ENCODE peak calls at places on chromosome 13, in nine cellular contexts. One of them, this sample, is unnamed.

GRCh38 chr13:98664047-98664446 is 87.1 kb upstream of the STK24 start:
- DNase-seq in activated effector memory CD4-positive, alpha-beta T cell treated with Interleukin-2 at 50 U/mL for 16 hours: no peak
- DNase-seq in activated CD4-positive, alpha-beta T cell treated with anti-CD3 and anti-CD28 coated beads for 36 hours: peak; percentile 88
- DNase-seq in NCI-H460: peak; percentile 1
- DNase-seq in lower lobe of right lung: no peak
- DNase-seq in nephron progenitor cell: no peak
- DNase-seq in WTC11: no peak
- DNase-seq in pons: no peak
- DNase-seq in mesendoderm: peak; percentile 24
- DNase-seq in this sample: no peak

GRCh38 chr13:75963318-75963717 is 327.2 kb downstream of the LMO7 start:
- DNase-seq in nephron progenitor cell: no peak
- DNase-seq in lower lobe of right lung: no peak
- DNase-seq in WTC11: no peak
- DNase-seq in NCI-H460: no peak
- DNase-seq in pons: peak; percentile 4
- DNase-seq in mesendoderm: peak; percentile 19
- DNase-seq in activated CD4-positive, alpha-beta T cell treated with anti-CD3 and anti-CD28 coated beads for 36 hours: no peak
- DNase-seq in activated effector memory CD4-positive, alpha-beta T cell treated with Interleukin-2 at 50 U/mL for 16 hours: no peak
- DNase-seq in this sample: no peak

GRCh38 chr13:86318424-86318823 is 519.2 kb upstream of the SLITRK6 start:
- DNase-seq in activated CD4-positive, alpha-beta T cell treated with anti-CD3 and anti-CD28 coated beads for 36 hours: no peak
- DNase-seq in pons: no peak
- DNase-seq in lower lobe of right lung: no peak
- DNase-seq in activated effector memory CD4-positive, alpha-beta T cell treated with Interleukin-2 at 50 U/mL for 16 hours: no peak
- DNase-seq in mesendoderm: no peak
- DNase-seq in NCI-H460: no peak
- DNase-seq in WTC11: no peak
- DNase-seq in nephron progenitor cell: no peak
- DNase-seq in this sample: no peak

GRCh38 chr13:112951674-112952371 is 17.2 kb upstream of the MCF2L start:
- DNase-seq in mesendoderm: no peak
- DNase-seq in pons: no peak
- DNase-seq in WTC11: no peak
- DNase-seq in activated effector memory CD4-positive, alpha-beta T cell treated with Interleukin-2 at 50 U/mL for 16 hours: no peak
- DNase-seq in nephron progenitor cell: no peak
- DNase-seq in NCI-H460: no peak
- DNase-seq in lower lobe of right lung: no peak
- DNase-seq in activated CD4-positive, alpha-beta T cell treated with anti-CD3 and anti-CD28 coated beads for 36 hours: no peak
- DNase-seq in this sample: no peak

GRCh38 chr13:97921146-97921776 is 32.2 kb upstream of the IPO5 start:
- DNase-seq in NCI-H460: no peak
- DNase-seq in pons: no peak
- DNase-seq in activated CD4-positive, alpha-beta T cell treated with anti-CD3 and anti-CD28 coated beads for 36 hours: no peak
- DNase-seq in nephron progenitor cell: no peak
- DNase-seq in lower lobe of right lung: no peak
- DNase-seq in mesendoderm: no peak
- DNase-seq in WTC11: no peak
- DNase-seq in activated effector memory CD4-positive, alpha-beta T cell treated with Interleukin-2 at 50 U/mL for 16 hours: no peak
- DNase-seq in this sample: no peak

GRCh38 chr13:73366241-73366640 is 307.4 kb downstream of the KLF5 start:
- DNase-seq in WTC11: no peak
- DNase-seq in NCI-H460: no peak
- DNase-seq in pons: no peak
- DNase-seq in activated effector memory CD4-positive, alpha-beta T cell treated with Interleukin-2 at 50 U/mL for 16 hours: no peak
- DNase-seq in lower lobe of right lung: no peak
- DNase-seq in nephron progenitor cell: no peak
- DNase-seq in activated CD4-positive, alpha-beta T cell treated with anti-CD3 and anti-CD28 coated beads for 36 hours: no peak
- DNase-seq in mesendoderm: no peak
- DNase-seq in this sample: no peak

GRCh38 chr13:109778102-109778542 is 8.3 kb downstream of the IRS2 start:
- DNase-seq in WTC11: no peak
- DNase-seq in lower lobe of right lung: no peak
- DNase-seq in activated CD4-positive, alpha-beta T cell treated with anti-CD3 and anti-CD28 coated beads for 36 hours: peak; percentile 20
- DNase-seq in activated effector memory CD4-positive, alpha-beta T cell treated with Interleukin-2 at 50 U/mL for 16 hours: no peak
- DNase-seq in pons: peak; percentile 52
- DNase-seq in mesendoderm: peak; percentile 29
- DNase-seq in nephron progenitor cell: no peak
- DNase-seq in NCI-H460: no peak
- DNase-seq in this sample: no peak

GRCh38 chr13:79211377-79211776 is 194.7 kb downstream of the RBM26 start:
- DNase-seq in pons: no peak
- DNase-seq in NCI-H460: no peak
- DNase-seq in lower lobe of right lung: no peak
- DNase-seq in activated CD4-positive, alpha-beta T cell treated with anti-CD3 and anti-CD28 coated beads for 36 hours: no peak
- DNase-seq in activated effector memory CD4-positive, alpha-beta T cell treated with Interleukin-2 at 50 U/mL for 16 hours: no peak
- DNase-seq in WTC11: no peak
- DNase-seq in mesendoderm: no peak
- DNase-seq in nephron progenitor cell: no peak
- DNase-seq in this sample: no peak

GRCh38 chr13:77810430-77810829 is 108.2 kb downstream of the EDNRB start:
- DNase-seq in pons: peak; percentile 45
- DNase-seq in activated effector memory CD4-positive, alpha-beta T cell treated with Interleukin-2 at 50 U/mL for 16 hours: no peak
- DNase-seq in lower lobe of right lung: no peak
- DNase-seq in WTC11: no peak
- DNase-seq in activated CD4-positive, alpha-beta T cell treated with anti-CD3 and anti-CD28 coated beads for 36 hours: peak; percentile 6
- DNase-seq in mesendoderm: peak; percentile 45
- DNase-seq in NCI-H460: peak; percentile 22
- DNase-seq in nephron progenitor cell: no peak
- DNase-seq in this sample: no peak

GRCh38 chr13:111861766-111862366 is 205.1 kb upstream of the SOX1 start:
- DNase-seq in activated CD4-positive, alpha-beta T cell treated with anti-CD3 and anti-CD28 coated beads for 36 hours: no peak
- DNase-seq in mesendoderm: no peak
- DNase-seq in WTC11: no peak
- DNase-seq in pons: no peak
- DNase-seq in nephron progenitor cell: no peak
- DNase-seq in lower lobe of right lung: no peak
- DNase-seq in NCI-H460: no peak
- DNase-seq in activated effector memory CD4-positive, alpha-beta T cell treated with Interleukin-2 at 50 U/mL for 16 hours: no peak
- DNase-seq in this sample: no peak

GRCh38 chr13:39530996-39531395 is 72.0 kb downstream of the LHFPL6 start:
- DNase-seq in activated CD4-positive, alpha-beta T cell treated with anti-CD3 and anti-CD28 coated beads for 36 hours: no peak
- DNase-seq in pons: no peak
- DNase-seq in NCI-H460: no peak
- DNase-seq in WTC11: no peak
- DNase-seq in lower lobe of right lung: no peak
- DNase-seq in mesendoderm: no peak
- DNase-seq in nephron progenitor cell: no peak
- DNase-seq in activated effector memory CD4-positive, alpha-beta T cell treated with Interleukin-2 at 50 U/mL for 16 hours: no peak
- DNase-seq in this sample: no peak

GRCh38 chr13:34201050-34201913 is 383.3 kb downstream of the RFC3 start:
- DNase-seq in NCI-H460: no peak
- DNase-seq in WTC11: no peak
- DNase-seq in activated CD4-positive, alpha-beta T cell treated with anti-CD3 and anti-CD28 coated beads for 36 hours: no peak
- DNase-seq in nephron progenitor cell: no peak
- DNase-seq in lower lobe of right lung: no peak
- DNase-seq in activated effector memory CD4-positive, alpha-beta T cell treated with Interleukin-2 at 50 U/mL for 16 hours: no peak
- DNase-seq in pons: no peak
- DNase-seq in mesendoderm: no peak
- DNase-seq in this sample: no peak

GRCh38 chr13:37134411-37135041 is 29.1 kb upstream of the CSNK1A1L start:
- DNase-seq in mesendoderm: peak; percentile 70
- DNase-seq in lower lobe of right lung: no peak
- DNase-seq in nephron progenitor cell: peak; percentile 13
- DNase-seq in NCI-H460: no peak
- DNase-seq in WTC11: no peak
- DNase-seq in activated CD4-positive, alpha-beta T cell treated with anti-CD3 and anti-CD28 coated beads for 36 hours: no peak
- DNase-seq in activated effector memory CD4-positive, alpha-beta T cell treated with Interleukin-2 at 50 U/mL for 16 hours: no peak
- DNase-seq in pons: no peak
- DNase-seq in this sample: no peak

GRCh38 chr13:46523972-46524737 is 28.8 kb upstream of the LRCH1 start:
- DNase-seq in lower lobe of right lung: no peak
- DNase-seq in activated CD4-positive, alpha-beta T cell treated with anti-CD3 and anti-CD28 coated beads for 36 hours: no peak
- DNase-seq in nephron progenitor cell: no peak
- DNase-seq in NCI-H460: no peak
- DNase-seq in mesendoderm: no peak
- DNase-seq in activated effector memory CD4-positive, alpha-beta T cell treated with Interleukin-2 at 50 U/mL for 16 hours: no peak
- DNase-seq in WTC11: no peak
- DNase-seq in pons: peak; percentile 72
- DNase-seq in this sample: no peak

GRCh38 chr13:29182216-29182615 is 362.1 kb downstream of the MTUS2 start:
- DNase-seq in activated CD4-positive, alpha-beta T cell treated with anti-CD3 and anti-CD28 coated beads for 36 hours: no peak
- DNase-seq in mesendoderm: no peak
- DNase-seq in activated effector memory CD4-positive, alpha-beta T cell treated with Interleukin-2 at 50 U/mL for 16 hours: no peak
- DNase-seq in lower lobe of right lung: no peak
- DNase-seq in WTC11: no peak
- DNase-seq in NCI-H460: no peak
- DNase-seq in pons: no peak
- DNase-seq in nephron progenitor cell: no peak
- DNase-seq in this sample: no peak

GRCh38 chr13:109647046-109647445 is 139.3 kb downstream of the IRS2 start:
- DNase-seq in pons: no peak
- DNase-seq in mesendoderm: no peak
- DNase-seq in NCI-H460: peak; percentile 94
- DNase-seq in lower lobe of right lung: no peak
- DNase-seq in activated effector memory CD4-positive, alpha-beta T cell treated with Interleukin-2 at 50 U/mL for 16 hours: no peak
- DNase-seq in nephron progenitor cell: no peak
- DNase-seq in activated CD4-positive, alpha-beta T cell treated with anti-CD3 and anti-CD28 coated beads for 36 hours: no peak
- DNase-seq in WTC11: no peak
- DNase-seq in this sample: no peak

GRCh38 chr13:113934576-113934975 is 39.3 kb downstream of the C13orf46 start:
- DNase-seq in pons: no peak
- DNase-seq in mesendoderm: no peak
- DNase-seq in NCI-H460: no peak
- DNase-seq in activated CD4-positive, alpha-beta T cell treated with anti-CD3 and anti-CD28 coated beads for 36 hours: no peak
- DNase-seq in lower lobe of right lung: no peak
- DNase-seq in nephron progenitor cell: no peak
- DNase-seq in activated effector memory CD4-positive, alpha-beta T cell treated with Interleukin-2 at 50 U/mL for 16 hours: no peak
- DNase-seq in WTC11: no peak
- DNase-seq in this sample: no peak

GRCh38 chr13:112722433-112723250 is 32.8 kb downstream of the ATP11A start:
- DNase-seq in activated CD4-positive, alpha-beta T cell treated with anti-CD3 and anti-CD28 coated beads for 36 hours: no peak
- DNase-seq in mesendoderm: peak; percentile 94
- DNase-seq in pons: no peak
- DNase-seq in activated effector memory CD4-positive, alpha-beta T cell treated with Interleukin-2 at 50 U/mL for 16 hours: no peak
- DNase-seq in NCI-H460: no peak
- DNase-seq in lower lobe of right lung: peak; percentile 74
- DNase-seq in nephron progenitor cell: no peak
- DNase-seq in WTC11: no peak
- DNase-seq in this sample: no peak

GRCh38 chr13:79289557-79289956 is 116.5 kb downstream of the RBM26 start:
- DNase-seq in nephron progenitor cell: no peak
- DNase-seq in lower lobe of right lung: no peak
- DNase-seq in pons: no peak
- DNase-seq in WTC11: no peak
- DNase-seq in activated CD4-positive, alpha-beta T cell treated with anti-CD3 and anti-CD28 coated beads for 36 hours: no peak
- DNase-seq in mesendoderm: no peak
- DNase-seq in activated effector memory CD4-positive, alpha-beta T cell treated with Interleukin-2 at 50 U/mL for 16 hours: no peak
- DNase-seq in NCI-H460: no peak
- DNase-seq in this sample: no peak

GRCh38 chr13:51148952-51149573 is 38.0 kb upstream of the C13orf42 start:
- DNase-seq in lower lobe of right lung: no peak
- DNase-seq in activated CD4-positive, alpha-beta T cell treated with anti-CD3 and anti-CD28 coated beads for 36 hours: peak; percentile 44
- DNase-seq in WTC11: peak; percentile 68
- DNase-seq in NCI-H460: peak; percentile 43
- DNase-seq in nephron progenitor cell: peak; percentile 42
- DNase-seq in activated effector memory CD4-positive, alpha-beta T cell treated with Interleukin-2 at 50 U/mL for 16 hours: no peak
- DNase-seq in mesendoderm: peak; percentile 97
- DNase-seq in pons: peak; percentile 81
- DNase-seq in this sample: peak; percentile 47

GRCh38 chr13:93875527-93875926 is 604.0 kb downstream of the DCT start:
- DNase-seq in pons: no peak
- DNase-seq in mesendoderm: no peak
- DNase-seq in nephron progenitor cell: no peak
- DNase-seq in activated effector memory CD4-positive, alpha-beta T cell treated with Interleukin-2 at 50 U/mL for 16 hours: no peak
- DNase-seq in WTC11: no peak
- DNase-seq in NCI-H460: no peak
- DNase-seq in lower lobe of right lung: no peak
- DNase-seq in activated CD4-positive, alpha-beta T cell treated with anti-CD3 and anti-CD28 coated beads for 36 hours: no peak
- DNase-seq in this sample: no peak

GRCh38 chr13:67299731-67300130 is 69.6 kb upstream of the PCDH9 start:
- DNase-seq in activated effector memory CD4-positive, alpha-beta T cell treated with Interleukin-2 at 50 U/mL for 16 hours: no peak
- DNase-seq in activated CD4-positive, alpha-beta T cell treated with anti-CD3 and anti-CD28 coated beads for 36 hours: no peak
- DNase-seq in pons: no peak
- DNase-seq in NCI-H460: no peak
- DNase-seq in nephron progenitor cell: no peak
- DNase-seq in WTC11: no peak
- DNase-seq in lower lobe of right lung: no peak
- DNase-seq in mesendoderm: no peak
- DNase-seq in this sample: no peak

GRCh38 chr13:50511877-50512332 is 331.6 kb downstream of the DLEU7 start:
- DNase-seq in pons: peak; percentile 52
- DNase-seq in activated CD4-positive, alpha-beta T cell treated with anti-CD3 and anti-CD28 coated beads for 36 hours: no peak
- DNase-seq in WTC11: no peak
- DNase-seq in activated effector memory CD4-positive, alpha-beta T cell treated with Interleukin-2 at 50 U/mL for 16 hours: no peak
- DNase-seq in nephron progenitor cell: no peak
- DNase-seq in lower lobe of right lung: no peak
- DNase-seq in mesendoderm: no peak
- DNase-seq in NCI-H460: no peak
- DNase-seq in this sample: no peak

GRCh38 chr13:114118763-114119123 is 13.7 kb downstream of the RASA3 start:
- DNase-seq in NCI-H460: no peak
- DNase-seq in pons: no peak
- DNase-seq in WTC11: no peak
- DNase-seq in lower lobe of right lung: no peak
- DNase-seq in mesendoderm: no peak
- DNase-seq in nephron progenitor cell: no peak
- DNase-seq in activated CD4-positive, alpha-beta T cell treated with anti-CD3 and anti-CD28 coated beads for 36 hours: peak; percentile 6
- DNase-seq in activated effector memory CD4-positive, alpha-beta T cell treated with Interleukin-2 at 50 U/mL for 16 hours: no peak
- DNase-seq in this sample: no peak

GRCh38 chr13:54879036-54879435 is 1850.4 kb downstream of the OLFM4 start:
- DNase-seq in mesendoderm: no peak
- DNase-seq in pons: no peak
- DNase-seq in activated CD4-positive, alpha-beta T cell treated with anti-CD3 and anti-CD28 coated beads for 36 hours: no peak
- DNase-seq in activated effector memory CD4-positive, alpha-beta T cell treated with Interleukin-2 at 50 U/mL for 16 hours: no peak
- DNase-seq in NCI-H460: no peak
- DNase-seq in WTC11: no peak
- DNase-seq in nephron progenitor cell: no peak
- DNase-seq in lower lobe of right lung: no peak
- DNase-seq in this sample: no peak

GRCh38 chr13:109162248-109163051 is 533.0 kb downstream of the MYO16 start:
- DNase-seq in pons: peak; percentile 40
- DNase-seq in WTC11: no peak
- DNase-seq in lower lobe of right lung: no peak
- DNase-seq in activated effector memory CD4-positive, alpha-beta T cell treated with Interleukin-2 at 50 U/mL for 16 hours: no peak
- DNase-seq in activated CD4-positive, alpha-beta T cell treated with anti-CD3 and anti-CD28 coated beads for 36 hours: peak; percentile 74
- DNase-seq in mesendoderm: no peak
- DNase-seq in NCI-H460: no peak
- DNase-seq in nephron progenitor cell: no peak
- DNase-seq in this sample: no peak

GRCh38 chr13:50474094-50474654 is 369.3 kb downstream of the DLEU7 start:
- DNase-seq in pons: no peak
- DNase-seq in activated effector memory CD4-positive, alpha-beta T cell treated with Interleukin-2 at 50 U/mL for 16 hours: no peak
- DNase-seq in mesendoderm: no peak
- DNase-seq in activated CD4-positive, alpha-beta T cell treated with anti-CD3 and anti-CD28 coated beads for 36 hours: no peak
- DNase-seq in WTC11: no peak
- DNase-seq in lower lobe of right lung: no peak
- DNase-seq in nephron progenitor cell: no peak
- DNase-seq in NCI-H460: no peak
- DNase-seq in this sample: no peak

GRCh38 chr13:46062190-46062589 is 9.6 kb upstream of the ZC3H13 start:
- DNase-seq in nephron progenitor cell: no peak
- DNase-seq in mesendoderm: no peak
- DNase-seq in lower lobe of right lung: no peak
- DNase-seq in pons: no peak
- DNase-seq in activated CD4-positive, alpha-beta T cell treated with anti-CD3 and anti-CD28 coated beads for 36 hours: no peak
- DNase-seq in NCI-H460: peak; percentile 37
- DNase-seq in activated effector memory CD4-positive, alpha-beta T cell treated with Interleukin-2 at 50 U/mL for 16 hours: no peak
- DNase-seq in WTC11: no peak
- DNase-seq in this sample: no peak

GRCh38 chr13:20989883-20990282 is 71.5 kb downstream of the LATS2 start:
- DNase-seq in WTC11: no peak
- DNase-seq in NCI-H460: no peak
- DNase-seq in pons: no peak
- DNase-seq in lower lobe of right lung: no peak
- DNase-seq in nephron progenitor cell: no peak
- DNase-seq in activated effector memory CD4-positive, alpha-beta T cell treated with Interleukin-2 at 50 U/mL for 16 hours: no peak
- DNase-seq in mesendoderm: no peak
- DNase-seq in activated CD4-positive, alpha-beta T cell treated with anti-CD3 and anti-CD28 coated beads for 36 hours: no peak
- DNase-seq in this sample: no peak

GRCh38 chr13:106859505-106859904 is 291.6 kb upstream of the ARGLU1 start:
- DNase-seq in nephron progenitor cell: no peak
- DNase-seq in activated effector memory CD4-positive, alpha-beta T cell treated with Interleukin-2 at 50 U/mL for 16 hours: no peak
- DNase-seq in NCI-H460: no peak
- DNase-seq in lower lobe of right lung: no peak
- DNase-seq in mesendoderm: peak; percentile 67
- DNase-seq in pons: no peak
- DNase-seq in WTC11: no peak
- DNase-seq in activated CD4-positive, alpha-beta T cell treated with anti-CD3 and anti-CD28 coated beads for 36 hours: no peak
- DNase-seq in this sample: no peak

GRCh38 chr13:102847272-102848234 is 1.7 kb downstream of the ERCC5 start:
- DNase-seq in nephron progenitor cell: no peak
- DNase-seq in mesendoderm: peak; percentile 34
- DNase-seq in WTC11: no peak
- DNase-seq in activated CD4-positive, alpha-beta T cell treated with anti-CD3 and anti-CD28 coated beads for 36 hours: peak; percentile 46
- DNase-seq in NCI-H460: no peak
- DNase-seq in activated effector memory CD4-positive, alpha-beta T cell treated with Interleukin-2 at 50 U/mL for 16 hours: no peak
- DNase-seq in lower lobe of right lung: no peak
- DNase-seq in pons: peak; percentile 63
- DNase-seq in this sample: no peak